ENCODE peak calls at places on chromosomes 13 and 19, in ten cellular contexts. R is K562; B is SK-N-SH; U is uterus; T is OCI-LY7; J is astrocyte; Y is CD8-positive, alpha-beta memory T cell; X is keratinocyte; C is brain microvascular endothelial cell; W is naive thymus-derived CD4-positive, alpha-beta T cell. M is an unnamed sample.

GRCh38 chr13:90032841-90033493 is 1314.5 kb upstream of the MIR17HG start:
- DNase-seq in B (no peak), Y (no peak), X (no peak), R (no peak), T (no peak), J (no peak), U (no peak), W (no peak), C (no peak), M (no peak)

GRCh38 chr13:97325738-97326137 is 103.6 kb downstream of the MBNL2 start:
- DNase-seq in B (no peak), W (no peak), C (no peak), R (no peak), J (no peak), T (no peak), U (no peak), Y (no peak), X (no peak), M (no peak)

GRCh38 chr13:41136396-41137031 is 3.9 kb upstream of the KBTBD6 start:
- DNase-seq in R (peak; percentile 16), J (no peak), U (no peak), T (no peak), W (no peak), Y (no peak), X (no peak), C (no peak), B (no peak), M (no peak)

GRCh38 chr13:53064721-53065120 is 36.1 kb downstream of the OLFM4 start:
- DNase-seq in X (no peak), U (peak; percentile 57), W (no peak), T (no peak), J (no peak), B (peak; percentile 39), R (no peak), Y (no peak), C (no peak), M (no peak)

GRCh38 chr19:14410775-14411134 is 8.4 kb downstream of the DDX39A start:
- DNase-seq in C (no peak), W (no peak), J (no peak), X (no peak), T (no peak), B (no peak), R (peak; percentile 6), U (no peak), Y (no peak), M (no peak)

GRCh38 chr13:46738055-46738454 is 58.9 kb downstream of the ESD start:
- DNase-seq in C (no peak), Y (no peak), W (no peak), J (no peak), T (no peak), X (no peak), R (no peak), U (no peak), B (no peak), M (no peak)

GRCh38 chr19:33339016-33339749 is 34.3 kb upstream of the CEBPG start:
- DNase-seq in U (no peak), C (no peak), X (peak; percentile 66), T (no peak), W (no peak), J (no peak), B (no peak), R (no peak), Y (no peak), M (no peak)

GRCh38 chr19:38284422-38284821 is 19.6 kb upstream of the C19orf33 start:
- DNase-seq in T (peak; percentile 34), Y (no peak), U (no peak), C (no peak), J (no peak), X (no peak), W (no peak), R (no peak), B (no peak), M (no peak)

GRCh38 chr13:35526577-35526976 is 50.1 kb upstream of the MAB21L1 start:
- DNase-seq in U (no peak), W (no peak), J (no peak), X (no peak), B (no peak), T (no peak), C (no peak), R (no peak), Y (no peak), M (no peak)

GRCh38 chr13:33744589-33745369 is 73.2 kb upstream of the RFC3 start:
- DNase-seq in Y (no peak), R (no peak), U (no peak), B (no peak), C (no peak), W (no peak), J (peak; percentile 17), X (no peak), T (peak; percentile 65), M (no peak)

GRCh38 chr19:47511681-47512080 is 3.2 kb downstream of the NAPA start:
- DNase-seq in C (no peak), B (no peak), R (no peak), W (no peak), X (no peak), Y (no peak), T (no peak), U (peak; percentile 81), J (no peak), M (peak; percentile 73)

GRCh38 chr13:76319921-76320320 is 566.3 kb downstream of the KCTD12 start:
- DNase-seq in R (no peak), T (no peak), U (no peak), B (no peak), Y (no peak), X (no peak), J (no peak), C (no peak), W (no peak), M (no peak)

GRCh38 chr13:72458701-72459100 is 268.7 kb downstream of the MZT1 start:
- DNase-seq in T (no peak), X (no peak), B (no peak), C (peak; percentile 30), U (no peak), Y (no peak), W (no peak), J (peak; percentile 22), R (no peak), M (no peak)

GRCh38 chr13:98674968-98675528 is 77.4 kb downstream of the SLC15A1 start:
- DNase-seq in C (no peak), X (no peak), U (no peak), W (no peak), Y (no peak), R (no peak), B (no peak), J (no peak), T (no peak), M (no peak)

GRCh38 chr13:40191186-40191980 is 475.1 kb downstream of the FOXO1 start:
- DNase-seq in J (peak; percentile 61), Y (no peak), W (no peak), C (peak; percentile 39), B (no peak), R (no peak), X (no peak), T (no peak), U (no peak), M (no peak)

GRCh38 chr19:5914946-5915781 is 1.1 kb downstream of the CAPS start:
- DNase-seq in T (no peak), W (no peak), B (no peak), J (no peak), R (no peak), X (no peak), Y (no peak), U (no peak), C (no peak), M (no peak)

GRCh38 chr19:54100560-54100959 is at the start of gene OSCAR:
- DNase-seq in U (no peak), B (no peak), J (no peak), T (no peak), C (no peak), X (no peak), W (no peak), R (no peak), Y (no peak), M (no peak)
- H3K27ac ChIP-seq in U (no peak within 1 kb of the TSS), B (no peak within 1 kb of the TSS), J (no peak within 1 kb of the TSS), T (no peak within 1 kb of the TSS), C (no peak within 1 kb of the TSS), X (no peak within 1 kb of the TSS), W (no peak within 1 kb of the TSS), R (no peak within 1 kb of the TSS), Y (no peak within 1 kb of the TSS), M (no peak within 1 kb of the TSS)

DNA sequence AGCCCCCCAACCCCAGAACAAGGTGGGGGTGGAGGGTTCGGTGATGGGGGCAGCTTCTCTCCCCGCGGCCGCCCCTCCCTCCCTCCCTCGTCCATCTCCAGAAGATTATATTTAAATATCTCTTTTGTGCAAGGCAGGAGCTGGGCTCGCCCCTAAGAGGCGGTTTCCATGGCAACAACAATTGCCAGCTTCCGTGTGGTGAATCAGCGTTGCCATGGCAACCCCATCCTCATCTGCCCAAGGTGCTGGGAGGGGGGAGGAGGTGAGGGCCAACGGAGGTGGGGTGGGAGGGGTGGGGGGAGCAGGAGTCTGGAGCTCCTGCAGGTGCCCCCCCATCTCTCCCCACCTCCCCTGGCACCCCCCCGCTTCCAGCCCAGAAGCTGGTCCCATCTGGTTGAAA is 46.4 kb downstream of the CELF5 start:
- DNase-seq in Y (no peak), J (peak; percentile 18), C (peak; percentile 11), T (peak; percentile 58), B (peak; percentile 89), U (no peak), W (no peak), R (peak; percentile 62), X (no peak), M (no peak)
- H3K27ac ChIP-seq in Y (no peak overlapping the region), J (no peak overlapping the region), C (no peak overlapping the region), T (no peak overlapping the region), B (no peak overlapping the region), U (no peak overlapping the region), W (no peak overlapping the region), R (no peak overlapping the region), X (no peak overlapping the region), M (no peak overlapping the region)

GRCh38 chr19:54373781-54374266 is 9.1 kb upstream of the LAIR1 start:
- DNase-seq in W (no peak), T (no peak), C (no peak), B (no peak), X (no peak), Y (no peak), J (no peak), U (no peak), R (no peak), M (no peak)

GRCh38 chr19:54366811-54367210 is 2.1 kb upstream of the LAIR1 start:
- DNase-seq in X (no peak), C (no peak), R (no peak), T (no peak), W (no peak), J (no peak), Y (no peak), U (no peak), B (no peak), M (no peak)

GRCh38 chr19:54364775-54365257 is at the start of gene LAIR1:
- DNase-seq in R (no peak), X (no peak), U (peak; percentile 18), B (no peak), Y (peak; percentile 23), C (no peak), J (no peak), T (peak; percentile 59), W (peak; percentile 30), M (peak; percentile 35)

GRCh38 chr19:54369082-54369691 is 4.5 kb upstream of the LAIR1 start:
- DNase-seq in W (no peak), T (no peak), J (no peak), X (no peak), B (no peak), R (no peak), Y (no peak), C (no peak), U (no peak), M (no peak)
- H3K27ac ChIP-seq in W (peak overlapping the region; percentile 61), T (no peak overlapping the region), J (no peak overlapping the region), X (no peak overlapping the region), B (no peak overlapping the region), R (no peak overlapping the region), Y (no peak overlapping the region), C (no peak overlapping the region), U (no peak overlapping the region), M (no peak overlapping the region)

GRCh38 chr13:48750588-48751383 is 97.1 kb downstream of the CYSLTR2 start:
- DNase-seq in B (no peak), X (no peak), C (peak; percentile 38), J (no peak), R (no peak), W (no peak), U (peak; percentile 65), T (no peak), Y (no peak), M (peak; percentile 27)
- H3K27ac ChIP-seq in B (no peak overlapping the region), X (peak overlapping the region; percentile 44), C (peak overlapping the region; percentile 93), J (no peak overlapping the region), R (no peak overlapping the region), W (no peak overlapping the region), U (peak overlapping the region; percentile 74), T (no peak overlapping the region), Y (no peak overlapping the region), M (peak overlapping the region; percentile 53)